ENCODE peak calls at places on chromosomes 16 and 17, in nine cellular contexts. I, P, X, Z, M, H, J, B and V are unnamed samples.

GRCh38 chr17:77234695-77235094 is 93.9 kb downstream of the SEC14L1 start:
- DNase-seq in I (no peak), P (no peak), X (no peak), Z (no peak), M (no peak), H (no peak), J (no peak), B (no peak), V (no peak)

GRCh38 chr16:1643521-1643920 is 31.4 kb downstream of the CRAMP1 start:
- DNase-seq in I (no peak), P (no peak), X (no peak), Z (no peak), M (no peak), H (no peak), J (no peak), B (no peak), V (no peak)

GRCh38 chr16:67163164-67163902 is 1.2 kb upstream of the HSF4 start:
- DNase-seq in I (peak), P (peak), X (no peak), Z (peak), M (no peak), H (no peak), J (no peak), B (no peak), V (no peak)

GRCh38 chr16:17134586-17134985 is 336.2 kb downstream of the XYLT1 start:
- DNase-seq in I (no peak), P (peak), X (no peak), Z (no peak), M (no peak), H (no peak), J (no peak), B (no peak), V (no peak)

GRCh38 chr17:36142230-36142629 is 34.2 kb downstream of the TBC1D3B start:
- DNase-seq in I (no peak), P (no peak), X (no peak), Z (no peak), M (no peak), H (no peak), J (no peak), B (no peak), V (no peak)

GRCh38 chr16:8851761-8852403 is 16.9 kb downstream of the CARHSP1 start:
- DNase-seq in I (no peak), P (no peak), X (no peak), Z (peak), M (no peak), H (no peak), J (no peak), B (no peak), V (no peak)

GRCh38 chr17:49447603-49448325 is 33.1 kb upstream of the PHB1 start:
- DNase-seq in I (no peak), P (no peak), X (no peak), Z (no peak), M (no peak), H (no peak), J (no peak), B (peak), V (no peak)

GRCh38 chr16:70568601-70569217 is 45.1 kb downstream of the SF3B3 start:
- DNase-seq in I (peak), P (no peak), X (no peak), Z (no peak), M (no peak), H (no peak), J (no peak), B (no peak), V (no peak)

GRCh38 chr17:6823011-6823442 is 8.5 kb downstream of the TEKT1 start:
- DNase-seq in I (peak), P (no peak), X (no peak), Z (no peak), M (no peak), H (no peak), J (no peak), B (no peak), V (peak)

GRCh38 chr17:43784628-43785101 is 4.4 kb downstream of the CFAP97D1 start:
- DNase-seq in I (peak), P (no peak), X (no peak), Z (no peak), M (no peak), H (no peak), J (peak), B (peak), V (no peak)

GRCh38 chr17:40337351-40337750 is 27.2 kb downstream of the GJD3 start:
- DNase-seq in I (no peak), P (no peak), X (no peak), Z (no peak), M (no peak), H (no peak), J (no peak), B (no peak), V (no peak)

GRCh38 chr17:29597361-29598172 is 4.6 kb downstream of the ANKRD13B start:
- DNase-seq in I (no peak), P (no peak), X (no peak), Z (no peak), M (no peak), H (no peak), J (no peak), B (no peak), V (no peak)

GRCh38 chr17:36657763-36658490 is 56.5 kb downstream of the MRM1 start:
- DNase-seq in I (peak), P (no peak), X (no peak), Z (peak), M (no peak), H (no peak), J (no peak), B (no peak), V (no peak)

GRCh38 chr16:88730632-88731607 is 24.6 kb downstream of the CTU2 start:
- DNase-seq in I (no peak), P (no peak), X (no peak), Z (no peak), M (no peak), H (no peak), J (no peak), B (no peak), V (no peak)

GRCh38 chr17:4362141-4362540 is 4.3 kb downstream of the UBE2G1 start:
- DNase-seq in I (no peak), P (no peak), X (no peak), Z (no peak), M (no peak), H (no peak), J (no peak), B (no peak), V (no peak)

GRCh38 chr17:19333736-19334290 is 28.7 kb downstream of the B9D1 start:
- DNase-seq in I (no peak), P (no peak), X (no peak), Z (no peak), M (no peak), H (no peak), J (no peak), B (no peak), V (no peak)

GRCh38 chr17:42171831-42172230 is 9.1 kb downstream of the KCNH4 start:
- DNase-seq in I (no peak), P (no peak), X (no peak), Z (no peak), M (no peak), H (no peak), J (no peak), B (no peak), V (no peak)